ENCODE peak calls at places on chromosome X, in eight cellular contexts. X, R, C, A, H, N, Y and K are unnamed samples.

GRCh38 chrX:129717902-129718301 is 20.9 kb upstream of the XPNPEP2 start:
- DNase-seq in A (no peak), Y (peak; percentile 7), R (no peak), H (no peak), X (no peak), C (peak; percentile 79), N (no peak), K (peak; percentile 45)

GRCh38 chrX:39852496-39852895 is 245.3 kb downstream of the BCOR start:
- DNase-seq in R (no peak), A (no peak), Y (no peak), N (no peak), X (no peak), H (no peak), C (no peak), K (no peak)

GRCh38 chrX:133881893-133882292 is 103.5 kb downstream of the GPC3 start:
- DNase-seq in Y (no peak), N (no peak), H (no peak), C (no peak), X (no peak), R (no peak), A (no peak), K (no peak)

GRCh38 chrX:48468247-48468671 is 1.8 kb downstream of the SLC38A5 start:
- DNase-seq in R (no peak), A (no peak), X (no peak), N (no peak), H (no peak), Y (no peak), C (no peak), K (no peak)

GRCh38 chrX:6738518-6739470 is 203.9 kb upstream of the VCX3A start:
- DNase-seq in R (no peak), X (no peak), Y (no peak), C (no peak), A (no peak), H (no peak), N (no peak), K (no peak)

GRCh38 chrX:67613366-67613765 is 69.5 kb downstream of the AR start:
- DNase-seq in C (peak; percentile 39), H (no peak), A (no peak), N (no peak), R (no peak), X (no peak), Y (no peak), K (no peak)

GRCh38 chrX:115535421-115535820 is 25.6 kb upstream of the PLS3 start:
- DNase-seq in H (no peak), C (no peak), N (no peak), A (no peak), R (no peak), X (no peak), Y (no peak), K (no peak)

GRCh38 chrX:55336176-55336575 is 71.5 kb upstream of the PAGE3 start:
- DNase-seq in Y (no peak), H (no peak), A (no peak), X (no peak), C (no peak), N (no peak), R (no peak), K (no peak)

GRCh38 chrX:112830540-112830939 is 10.1 kb downstream of the AMOT start:
- DNase-seq in X (no peak), A (no peak), Y (no peak), C (no peak), N (no peak), H (no peak), R (peak; percentile 14), K (no peak)

GRCh38 chrX:96568088-96568487 is 116.6 kb upstream of the DIAPH2 start:
- DNase-seq in Y (no peak), N (no peak), X (no peak), C (no peak), H (no peak), A (no peak), R (no peak), K (no peak)

GRCh38 chrX:77160301-77160700 is 286.9 kb upstream of the FGF16 start:
- DNase-seq in X (peak; percentile 0), C (no peak), N (no peak), R (no peak), A (no peak), H (no peak), Y (peak; percentile 1), K (no peak)

GRCh38 chrX:15854080-15854655 is 445 bp downstream of the AP1S2 start:
- DNase-seq in R (peak; percentile 16), A (no peak), Y (peak; percentile 39), X (peak; percentile 66), N (no peak), H (no peak), C (no peak), K (peak; percentile 57)

GRCh38 chrX:100296183-100296753 is 113.8 kb downstream of the PCDH19 start:
- DNase-seq in Y (no peak), H (no peak), C (no peak), N (no peak), X (no peak), R (no peak), A (no peak), K (no peak)

GRCh38 chrX:51891821-51892551 is 1.4 kb upstream of the MAGED1 start:
- DNase-seq in R (peak; percentile 61), A (peak; percentile 53), X (no peak), Y (no peak), C (peak; percentile 42), N (no peak), H (peak; percentile 76), K (no peak)

GRCh38 chrX:149473966-149474365 is 31.1 kb downstream of the IDS start:
- DNase-seq in A (no peak), X (no peak), N (no peak), R (no peak), Y (no peak), C (no peak), H (no peak), K (no peak)

GRCh38 chrX:42028113-42028512 is 104.8 kb upstream of the CASK start:
- DNase-seq in C (no peak), R (no peak), A (no peak), N (no peak), H (no peak), X (peak; percentile 68), Y (peak; percentile 18), K (no peak)

GRCh38 chrX:51496501-51497291 is at the start of gene NUDT11:
- DNase-seq in C (peak; percentile 69), R (no peak), Y (peak; percentile 58), N (no peak), H (no peak), A (no peak), X (no peak), K (peak; percentile 69)

GRCh38 chrX:33725556-33726232 is 406.4 kb downstream of the FAM47A start:
- DNase-seq in X (no peak), A (no peak), Y (peak; percentile 7), R (no peak), C (peak; percentile 12), H (no peak), N (no peak), K (no peak)

GRCh38 chrX:109440475-109440874 is 41.4 kb downstream of the GUCY2F start:
- DNase-seq in H (no peak), C (peak; percentile 38), N (no peak), R (no peak), A (no peak), Y (no peak), X (no peak), K (no peak)

GRCh38 chrX:43949669-43950068 is 23.5 kb downstream of the NDP start:
- DNase-seq in R (no peak), N (peak; percentile 28), H (no peak), Y (peak; percentile 48), X (peak; percentile 21), C (no peak), A (no peak), K (peak; percentile 65)

GRCh38 chrX:103730746-103731508 is 20.2 kb downstream of the TMEM31 start:
- DNase-seq in X (no peak), R (no peak), C (peak; percentile 94), N (no peak), H (no peak), A (peak; percentile 24), Y (no peak), K (no peak)

GRCh38 chrX:146363919-146364318 is 445.7 kb upstream of the CXorf51B start:
- DNase-seq in A (no peak), H (no peak), C (no peak), R (no peak), X (no peak), N (no peak), Y (no peak), K (no peak)

GRCh38 chrX:118495958-118496762 is 545 bp downstream of the DOCK11 start:
- DNase-seq in H (no peak), A (no peak), C (no peak), X (peak; percentile 13), N (no peak), Y (peak; percentile 48), R (peak; percentile 29), K (no peak)

DNA sequence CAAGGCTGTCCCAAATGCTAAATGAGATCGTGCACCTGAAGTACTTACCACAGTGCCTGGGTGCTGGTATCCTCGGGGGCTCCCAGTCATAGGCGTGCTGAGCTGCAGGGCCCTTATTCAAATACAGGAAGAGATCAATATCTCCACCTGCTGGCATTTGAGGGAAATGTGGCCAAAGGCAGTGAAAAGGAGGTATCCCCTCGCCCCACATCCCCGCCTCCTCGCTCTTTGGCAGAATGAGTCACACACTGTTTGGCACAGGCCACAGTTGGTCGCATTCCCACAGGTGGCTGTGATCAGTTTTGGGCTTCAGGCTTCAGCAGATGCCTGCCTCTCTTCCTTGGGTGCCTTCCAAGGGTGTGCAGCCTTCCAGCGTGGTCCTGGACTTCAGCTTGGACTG is 28.4 kb downstream of the ZNF185 start:
- DNase-seq in N (peak; percentile 64), Y (peak; percentile 64), X (peak; percentile 53), A (peak; percentile 73), H (no peak), C (peak; percentile 65), R (no peak), K (peak; percentile 64)
- TF ChIP-seq CTCF in N (peak; percentile 54), Y (peak; percentile 49), X (peak; percentile 41), A (peak; percentile 43), H (peak; percentile 51), C (peak; percentile 67), R (no peak), K (peak; percentile 46)

GRCh38 chrX:140733766-140734342 is 24.3 kb downstream of the LINC00632 start:
- DNase-seq in N (no peak), A (peak; percentile 5), R (no peak), X (peak; percentile 17), H (no peak), Y (peak; percentile 56), C (peak; percentile 63), K (no peak)
- TF ChIP-seq CTCF in N (peak; percentile 55), A (peak; percentile 65), R (no peak), X (peak; percentile 33), H (peak; percentile 70), Y (peak; percentile 71), C (peak; percentile 79), K (peak; percentile 82)

DNA sequence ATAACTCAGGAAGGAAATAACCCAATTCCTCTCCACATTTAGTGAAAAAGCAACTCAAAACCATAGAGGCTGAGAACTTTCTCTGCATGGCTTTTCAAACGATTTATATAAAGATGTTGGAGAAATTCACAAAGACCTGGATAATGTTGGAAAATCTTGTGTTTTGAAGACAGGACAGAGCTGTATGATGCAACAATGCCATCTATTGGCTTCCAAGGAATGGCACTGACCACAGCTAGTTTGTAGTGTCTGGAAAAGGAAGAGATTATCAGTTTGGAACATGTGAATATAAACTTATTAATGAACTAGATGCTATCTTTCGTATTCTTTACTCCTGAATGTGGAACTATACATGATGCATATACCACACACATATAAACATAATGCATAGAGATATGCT is 503.6 kb downstream of the IL1RAPL1 start:
- DNase-seq in A (no peak), Y (peak; percentile 6), N (no peak), R (no peak), X (peak; percentile 2), C (peak; percentile 36), H (no peak), K (no peak)
- TF ChIP-seq CTCF in A (peak; percentile 30), Y (peak; percentile 8), N (peak; percentile 44), R (no peak), X (no peak), C (peak; percentile 29), H (peak; percentile 11), K (peak; percentile 75)

GRCh38 chrX:70769659-70770232 is 138.8 kb downstream of the TEX11 start:
- DNase-seq in Y (peak; percentile 2), N (no peak), C (peak; percentile 13), H (no peak), R (no peak), X (no peak), A (no peak), K (no peak)
- TF ChIP-seq CTCF in Y (peak; percentile 47), N (peak; percentile 44), C (peak; percentile 34), H (peak; percentile 11), R (no peak), X (peak; percentile 30), A (peak; percentile 4), K (peak; percentile 55)